ENCODE peak calls at places on chromosomes 3 and 15, in six cellular contexts. One of them, this sample, is unnamed.

GRCh38 chr3:155211266-155211665 is 82.2 kb downstream of the STRIT1 start:
- DNase-seq in SK-N-SH: no peak
- DNase-seq in choroid plexus epithelial cell: no peak
- DNase-seq in AG04450: no peak
- DNase-seq in HL-60: no peak
- DNase-seq in psoas muscle: no peak
- DNase-seq in this sample: peak; percentile 79

GRCh38 chr3:14352002-14352627 is 50.3 kb upstream of the SLC6A6 start:
- DNase-seq in SK-N-SH: peak; percentile 66
- DNase-seq in choroid plexus epithelial cell: no peak
- DNase-seq in AG04450: no peak
- DNase-seq in HL-60: no peak
- DNase-seq in psoas muscle: no peak
- DNase-seq in this sample: no peak

GRCh38 chr3:64533565-64534317 is 154.1 kb downstream of the ADAMTS9 start:
- DNase-seq in SK-N-SH: peak; percentile 82
- DNase-seq in choroid plexus epithelial cell: peak; percentile 97
- DNase-seq in AG04450: peak; percentile 80
- DNase-seq in HL-60: peak; percentile 67
- DNase-seq in psoas muscle: peak; percentile 93
- DNase-seq in this sample: peak; percentile 93

GRCh38 chr3:10531031-10531430 is 25.6 kb upstream of the ATP2B2 start:
- DNase-seq in SK-N-SH: no peak
- DNase-seq in choroid plexus epithelial cell: no peak
- DNase-seq in AG04450: no peak
- DNase-seq in HL-60: no peak
- DNase-seq in psoas muscle: no peak
- DNase-seq in this sample: no peak

GRCh38 chr3:64161481-64161952 is 63.7 kb downstream of the PRICKLE2 start:
- DNase-seq in SK-N-SH: no peak
- DNase-seq in choroid plexus epithelial cell: peak; percentile 12
- DNase-seq in AG04450: no peak
- DNase-seq in HL-60: no peak
- DNase-seq in psoas muscle: no peak
- DNase-seq in this sample: peak; percentile 71

GRCh38 chr15:68503791-68504720 is 72.1 kb upstream of the ITGA11 start:
- DNase-seq in SK-N-SH: no peak
- DNase-seq in choroid plexus epithelial cell: peak; percentile 53
- DNase-seq in AG04450: no peak
- DNase-seq in HL-60: peak; percentile 42
- DNase-seq in psoas muscle: no peak
- DNase-seq in this sample: peak; percentile 28

GRCh38 chr3:99330281-99330680 is 308.1 kb upstream of the COL8A1 start:
- DNase-seq in SK-N-SH: no peak
- DNase-seq in choroid plexus epithelial cell: peak; percentile 44
- DNase-seq in AG04450: no peak
- DNase-seq in HL-60: no peak
- DNase-seq in psoas muscle: no peak
- DNase-seq in this sample: no peak

GRCh38 chr15:77554306-77555080 is 78.2 kb downstream of the LINGO1 start:
- DNase-seq in SK-N-SH: peak; percentile 70
- DNase-seq in choroid plexus epithelial cell: no peak
- DNase-seq in AG04450: no peak
- DNase-seq in HL-60: no peak
- DNase-seq in psoas muscle: no peak
- DNase-seq in this sample: no peak

GRCh38 chr15:70146771-70147170 is 49.1 kb upstream of the TLE3 start:
- DNase-seq in SK-N-SH: no peak
- DNase-seq in choroid plexus epithelial cell: no peak
- DNase-seq in AG04450: no peak
- DNase-seq in HL-60: no peak
- DNase-seq in psoas muscle: no peak
- DNase-seq in this sample: no peak

GRCh38 chr3:178353292-178353814 is 182.9 kb upstream of the KCNMB2 start:
- DNase-seq in SK-N-SH: no peak
- DNase-seq in choroid plexus epithelial cell: peak; percentile 38
- DNase-seq in AG04450: no peak
- DNase-seq in HL-60: no peak
- DNase-seq in psoas muscle: no peak
- DNase-seq in this sample: peak; percentile 46

GRCh38 chr15:23628612-23629233 is 18.9 kb downstream of the MAGEL2 start:
- DNase-seq in SK-N-SH: no peak
- DNase-seq in choroid plexus epithelial cell: no peak
- DNase-seq in AG04450: no peak
- DNase-seq in HL-60: no peak
- DNase-seq in psoas muscle: no peak
- DNase-seq in this sample: no peak

DNA sequence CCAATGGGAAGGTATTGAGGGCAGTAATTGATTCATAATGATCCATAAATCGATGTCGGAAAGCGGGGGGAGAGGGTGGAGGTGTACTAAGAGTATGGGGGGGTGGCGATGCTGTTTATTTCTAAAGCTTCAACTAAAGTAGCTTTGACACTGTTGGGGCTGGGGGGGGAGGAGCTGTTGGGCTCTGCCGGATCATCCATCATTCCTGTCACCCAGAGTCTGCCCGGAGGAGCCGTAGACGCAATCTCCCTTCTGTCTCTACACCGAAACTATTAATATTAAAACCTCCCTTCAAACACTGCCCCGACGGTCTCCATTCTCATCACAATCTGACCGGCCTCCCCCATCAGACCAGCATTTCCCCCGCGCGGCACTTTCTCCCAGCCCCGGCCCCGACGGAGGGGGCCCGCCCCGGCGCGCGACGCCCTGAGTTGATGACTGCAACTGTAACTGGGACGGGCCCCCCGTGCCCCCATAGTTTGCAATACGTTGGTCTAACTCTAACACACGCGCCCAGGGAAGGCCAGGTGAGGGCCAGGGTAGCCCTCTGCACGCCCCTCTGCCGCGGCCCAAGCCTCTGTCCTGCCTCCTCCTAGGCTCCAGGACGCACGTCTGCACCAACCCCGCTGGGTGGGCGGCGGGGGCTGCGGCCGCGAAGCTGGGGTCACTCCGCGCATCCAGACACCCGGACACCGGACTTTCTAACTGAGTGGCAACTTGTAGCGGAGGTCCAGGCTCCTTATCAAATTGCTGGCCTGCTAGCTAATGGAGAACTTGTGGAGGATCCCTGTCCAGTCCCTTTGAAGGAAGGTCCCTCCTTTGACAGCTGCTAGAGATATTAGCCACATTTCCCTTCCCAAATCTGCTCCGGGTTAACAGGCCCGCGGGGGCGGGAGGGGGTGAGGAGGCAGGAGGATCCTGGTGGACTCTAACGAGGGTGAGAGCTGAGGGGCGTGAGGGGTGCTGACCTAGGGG is 212.0 kb downstream of the MEIS2 start:
- DNase-seq in SK-N-SH: no peak
- DNase-seq in choroid plexus epithelial cell: no peak
- DNase-seq in AG04450: no peak
- DNase-seq in HL-60: no peak
- DNase-seq in psoas muscle: peak; percentile 28
- DNase-seq in this sample: no peak
- H3K4me3 ChIP-seq in SK-N-SH: no peak overlapping the region
- H3K4me3 ChIP-seq in choroid plexus epithelial cell: no peak overlapping the region
- H3K4me3 ChIP-seq in AG04450: peak overlapping the region; percentile 13
- H3K4me3 ChIP-seq in HL-60: no peak overlapping the region
- H3K4me3 ChIP-seq in psoas muscle: no peak overlapping the region
- H3K4me3 ChIP-seq in this sample: peak overlapping the region; percentile 33

DNA sequence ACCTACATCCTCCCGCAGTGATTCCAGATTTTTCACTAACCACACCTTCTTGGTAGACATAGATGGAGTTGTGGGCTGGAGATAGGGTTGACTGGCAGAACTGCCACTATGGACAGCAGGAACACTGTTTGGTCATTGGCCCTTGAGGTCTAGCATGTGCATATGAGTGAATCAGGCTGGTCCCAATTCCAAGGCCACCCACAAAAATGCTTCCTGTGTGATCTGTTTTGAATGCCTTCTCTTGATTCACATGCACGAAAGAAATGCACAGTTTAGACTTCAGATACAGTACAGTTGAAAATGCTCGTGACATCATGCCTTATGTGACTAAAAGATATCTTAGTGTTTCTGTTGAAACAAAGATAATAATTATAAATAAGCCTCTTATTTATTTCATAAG is 285.8 kb upstream of the SEMA6D start:
- DNase-seq in SK-N-SH: no peak
- DNase-seq in choroid plexus epithelial cell: peak; percentile 88
- DNase-seq in AG04450: peak; percentile 62
- DNase-seq in HL-60: no peak
- DNase-seq in psoas muscle: no peak
- DNase-seq in this sample: peak; percentile 63
- TF ChIP-seq CTCF in SK-N-SH: no peak
- TF ChIP-seq CTCF in choroid plexus epithelial cell: no peak
- TF ChIP-seq CTCF in AG04450: no peak
- TF ChIP-seq CTCF in HL-60: no peak
- TF ChIP-seq CTCF in psoas muscle: no peak
- TF ChIP-seq CTCF in this sample: no peak

DNA sequence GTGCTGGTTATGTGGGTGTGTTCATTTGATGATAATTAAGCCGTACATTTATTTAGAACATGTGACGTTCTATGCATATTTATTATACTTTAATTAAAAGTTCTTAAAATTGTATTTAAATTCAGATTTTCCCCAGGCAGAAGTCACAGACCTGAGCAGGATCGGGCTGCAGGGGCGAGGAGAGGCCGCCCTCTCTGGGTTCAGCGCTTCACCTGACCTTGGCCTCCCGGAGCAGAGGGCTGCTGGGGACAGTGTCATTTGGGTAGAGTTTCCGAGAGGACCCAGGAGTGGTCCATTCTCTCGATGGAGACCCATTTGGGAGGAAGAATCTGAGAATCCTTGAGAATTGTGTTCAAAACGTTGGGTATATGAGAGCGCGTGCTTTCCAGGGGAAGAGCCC is 12.0 kb upstream of the TOPBP1 start:
- DNase-seq in SK-N-SH: no peak
- DNase-seq in choroid plexus epithelial cell: no peak
- DNase-seq in AG04450: no peak
- DNase-seq in HL-60: no peak
- DNase-seq in psoas muscle: no peak
- DNase-seq in this sample: no peak
- H3K4me3 ChIP-seq in SK-N-SH: no peak overlapping the region
- H3K4me3 ChIP-seq in choroid plexus epithelial cell: no peak overlapping the region
- H3K4me3 ChIP-seq in AG04450: no peak overlapping the region
- H3K4me3 ChIP-seq in HL-60: no peak overlapping the region
- H3K4me3 ChIP-seq in psoas muscle: no peak overlapping the region
- H3K4me3 ChIP-seq in this sample: no peak overlapping the region

GRCh38 chr3:117127147-117127546 is 417.6 kb downstream of the TUSC7 start:
- DNase-seq in SK-N-SH: no peak
- DNase-seq in choroid plexus epithelial cell: no peak
- DNase-seq in AG04450: no peak
- DNase-seq in HL-60: no peak
- DNase-seq in psoas muscle: no peak
- DNase-seq in this sample: no peak
- TF ChIP-seq CTCF in SK-N-SH: no peak
- TF ChIP-seq CTCF in choroid plexus epithelial cell: no peak
- TF ChIP-seq CTCF in AG04450: peak; percentile 12
- TF ChIP-seq CTCF in HL-60: no peak
- TF ChIP-seq CTCF in psoas muscle: no peak
- TF ChIP-seq CTCF in this sample: no peak

DNA sequence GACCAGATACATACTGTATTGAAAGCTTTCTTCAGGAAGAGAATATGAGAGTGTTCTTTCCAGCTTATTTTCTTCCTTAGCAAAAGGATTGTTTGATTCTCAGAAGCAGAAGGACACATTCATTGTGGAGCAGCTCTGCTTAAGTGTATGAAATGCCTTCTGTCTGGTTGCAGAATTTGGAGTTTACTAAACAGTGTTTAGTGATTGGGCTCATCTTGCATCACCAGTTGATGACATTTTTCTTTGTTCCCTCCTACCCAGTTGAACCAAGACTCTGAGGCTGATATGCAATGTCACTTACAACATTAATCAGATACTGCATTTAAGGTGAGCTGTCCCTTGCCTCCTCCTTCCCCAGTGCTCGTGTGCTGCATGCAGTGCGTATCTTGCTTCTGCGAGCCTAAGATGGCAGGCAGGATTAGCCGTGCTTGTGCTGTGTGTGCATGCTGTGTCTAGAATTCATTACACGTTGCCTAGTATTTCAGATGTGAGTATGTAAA is 18.4 kb downstream of the ZBTB38 start:
- DNase-seq in SK-N-SH: no peak
- DNase-seq in choroid plexus epithelial cell: peak; percentile 70
- DNase-seq in AG04450: no peak
- DNase-seq in HL-60: no peak
- DNase-seq in psoas muscle: no peak
- DNase-seq in this sample: peak; percentile 66
- H3K4me3 ChIP-seq in SK-N-SH: peak overlapping the region; percentile 45
- H3K4me3 ChIP-seq in choroid plexus epithelial cell: peak overlapping the region; percentile 45
- H3K4me3 ChIP-seq in AG04450: peak overlapping the region; percentile 68
- H3K4me3 ChIP-seq in HL-60: no peak overlapping the region
- H3K4me3 ChIP-seq in psoas muscle: peak overlapping the region; percentile 33
- H3K4me3 ChIP-seq in this sample: peak overlapping the region; percentile 47

GRCh38 chr15:62406268-62406667 is 241.2 kb upstream of the C2CD4B start:
- DNase-seq in SK-N-SH: no peak
- DNase-seq in choroid plexus epithelial cell: no peak
- DNase-seq in AG04450: no peak
- DNase-seq in HL-60: no peak
- DNase-seq in psoas muscle: no peak
- DNase-seq in this sample: no peak

GRCh38 chr15:62407216-62407615 is 242.1 kb upstream of the C2CD4B start:
- DNase-seq in SK-N-SH: no peak
- DNase-seq in choroid plexus epithelial cell: no peak
- DNase-seq in AG04450: no peak
- DNase-seq in HL-60: no peak
- DNase-seq in psoas muscle: no peak
- DNase-seq in this sample: no peak

GRCh38 chr15:62404194-62404985 is 239.3 kb upstream of the C2CD4B start:
- DNase-seq in SK-N-SH: no peak
- DNase-seq in choroid plexus epithelial cell: no peak
- DNase-seq in AG04450: no peak
- DNase-seq in HL-60: no peak
- DNase-seq in psoas muscle: no peak
- DNase-seq in this sample: no peak

GRCh38 chr15:62412634-62413033 is 247.5 kb upstream of the C2CD4B start:
- DNase-seq in SK-N-SH: no peak
- DNase-seq in choroid plexus epithelial cell: no peak
- DNase-seq in AG04450: no peak
- DNase-seq in HL-60: no peak
- DNase-seq in psoas muscle: no peak
- DNase-seq in this sample: no peak

GRCh38 chr15:62407962-62408361 is 242.9 kb upstream of the C2CD4B start:
- DNase-seq in SK-N-SH: no peak
- DNase-seq in choroid plexus epithelial cell: no peak
- DNase-seq in AG04450: no peak
- DNase-seq in HL-60: no peak
- DNase-seq in psoas muscle: no peak
- DNase-seq in this sample: no peak
- TF ChIP-seq CTCF in SK-N-SH: no peak
- TF ChIP-seq CTCF in choroid plexus epithelial cell: no peak
- TF ChIP-seq CTCF in AG04450: no peak
- TF ChIP-seq CTCF in HL-60: no peak
- TF ChIP-seq CTCF in psoas muscle: no peak
- TF ChIP-seq CTCF in this sample: no peak